ENCODE peak calls at places on chromosomes 3 and 15, in six cellular contexts. G, O, C, N, M and S are unnamed samples.

GRCh38 chr3:183731611-183732010 is 34.0 kb downstream of the YEATS2 start:
- DNase-seq in N (no peak), G (no peak), M (no peak), O (no peak), C (no peak), S (no peak)

GRCh38 chr15:91885714-91886265 is 32.3 kb downstream of the SLCO3A1 start:
- DNase-seq in C (peak), O (peak), M (no peak), G (no peak), N (no peak), S (no peak)

GRCh38 chr3:31253782-31254181 is 278.9 kb upstream of the STT3B start:
- DNase-seq in C (no peak), M (peak), G (no peak), N (no peak), O (no peak), S (no peak)

GRCh38 chr15:48962662-48963523 is 826 bp downstream of the SHC4 start:
- DNase-seq in N (peak), G (peak), C (no peak), M (peak), O (peak), S (no peak)

GRCh38 chr3:112770907-112771306 is 75.8 kb downstream of the CD200R1L start:
- DNase-seq in O (no peak), N (no peak), C (no peak), M (no peak), G (no peak), S (no peak)

GRCh38 chr3:177640319-177640997 is 443.2 kb upstream of the TBL1XR1 start:
- DNase-seq in C (peak), N (no peak), O (no peak), G (no peak), M (peak), S (no peak)

GRCh38 chr3:87225659-87226058 is 1.4 kb upstream of the CHMP2B start:
- DNase-seq in G (no peak), C (no peak), N (peak), O (no peak), M (no peak), S (no peak)

GRCh38 chr3:121477589-121477988 is 68.2 kb downstream of the POLQ start:
- DNase-seq in G (no peak), M (peak), N (no peak), C (no peak), O (no peak), S (no peak)

GRCh38 chr3:5349343-5349742 is 161.8 kb downstream of the EDEM1 start:
- DNase-seq in N (no peak), C (no peak), G (no peak), M (no peak), O (no peak), S (no peak)

GRCh38 chr15:68567345-68567744 is 11.4 kb upstream of the CORO2B start:
- DNase-seq in N (no peak), M (no peak), O (no peak), C (no peak), G (no peak), S (no peak)

GRCh38 chr15:67456677-67457529 is 64.0 kb upstream of the C15orf61 start:
- DNase-seq in N (peak), C (peak), G (peak), O (peak), M (peak), S (peak)

GRCh38 chr15:81038975-81039607 is 38.4 kb downstream of the TLNRD1 start:
- DNase-seq in M (peak), N (no peak), G (no peak), C (no peak), O (no peak), S (no peak)

GRCh38 chr15:40743921-40744809 is 10.9 kb downstream of the RMDN3 start:
- DNase-seq in M (peak), N (peak), C (no peak), G (no peak), O (peak), S (peak)

GRCh38 chr15:98647026-98647773 is 1.1 kb upstream of the IGF1R start:
- DNase-seq in C (peak), G (peak), N (peak), M (peak), O (peak), S (no peak)

GRCh38 chr15:49628379-49628778 is 7.5 kb downstream of the DTWD1 start:
- DNase-seq in N (no peak), M (no peak), G (no peak), O (no peak), C (no peak), S (no peak)

GRCh38 chr3:105672996-105673395 is 195.8 kb downstream of the CBLB start:
- DNase-seq in G (no peak), N (no peak), O (no peak), M (no peak), C (no peak), S (no peak)

GRCh38 chr3:130814691-130815472 is 68.3 kb upstream of the PIK3R4 start:
- DNase-seq in O (no peak), C (no peak), M (no peak), G (no peak), N (no peak), S (no peak)

GRCh38 chr3:124429129-124429815 is 301.0 kb upstream of the UMPS start:
- DNase-seq in M (peak), G (no peak), O (no peak), C (no peak), N (no peak), S (no peak)

GRCh38 chr15:96047255-96047931 is 283.1 kb upstream of the NR2F2 start:
- DNase-seq in M (peak), O (no peak), C (no peak), G (no peak), N (no peak), S (no peak)
- H3K4me3 ChIP-seq in M (peak), O (no peak), C (no peak), G (no peak), N (no peak), S (no peak)

GRCh38 chr15:63380151-63380827 is 1.4 kb downstream of the CA12 start:
- DNase-seq in N (no peak), O (no peak), M (no peak), G (no peak), C (no peak), S (no peak)
- H3K4me3 ChIP-seq in N (no peak), O (no peak), M (peak), G (no peak), C (no peak), S (no peak)

GRCh38 chr15:89433686-89434085 is 62.7 kb downstream of the RHCG start:
- DNase-seq in C (no peak), O (peak), N (no peak), M (no peak), G (no peak), S (no peak)

GRCh38 chr15:89429023-89429422 is 67.4 kb downstream of the RHCG start:
- DNase-seq in N (no peak), G (peak), O (no peak), M (peak), C (no peak), S (no peak)

GRCh38 chr15:89428246-89428645 is 68.1 kb downstream of the RHCG start:
- DNase-seq in M (no peak), N (no peak), O (no peak), G (no peak), C (no peak), S (no peak)

GRCh38 chr15:89429986-89430385 is 66.4 kb downstream of the RHCG start:
- DNase-seq in C (no peak), O (peak), N (no peak), M (no peak), G (no peak), S (no peak)

DNA sequence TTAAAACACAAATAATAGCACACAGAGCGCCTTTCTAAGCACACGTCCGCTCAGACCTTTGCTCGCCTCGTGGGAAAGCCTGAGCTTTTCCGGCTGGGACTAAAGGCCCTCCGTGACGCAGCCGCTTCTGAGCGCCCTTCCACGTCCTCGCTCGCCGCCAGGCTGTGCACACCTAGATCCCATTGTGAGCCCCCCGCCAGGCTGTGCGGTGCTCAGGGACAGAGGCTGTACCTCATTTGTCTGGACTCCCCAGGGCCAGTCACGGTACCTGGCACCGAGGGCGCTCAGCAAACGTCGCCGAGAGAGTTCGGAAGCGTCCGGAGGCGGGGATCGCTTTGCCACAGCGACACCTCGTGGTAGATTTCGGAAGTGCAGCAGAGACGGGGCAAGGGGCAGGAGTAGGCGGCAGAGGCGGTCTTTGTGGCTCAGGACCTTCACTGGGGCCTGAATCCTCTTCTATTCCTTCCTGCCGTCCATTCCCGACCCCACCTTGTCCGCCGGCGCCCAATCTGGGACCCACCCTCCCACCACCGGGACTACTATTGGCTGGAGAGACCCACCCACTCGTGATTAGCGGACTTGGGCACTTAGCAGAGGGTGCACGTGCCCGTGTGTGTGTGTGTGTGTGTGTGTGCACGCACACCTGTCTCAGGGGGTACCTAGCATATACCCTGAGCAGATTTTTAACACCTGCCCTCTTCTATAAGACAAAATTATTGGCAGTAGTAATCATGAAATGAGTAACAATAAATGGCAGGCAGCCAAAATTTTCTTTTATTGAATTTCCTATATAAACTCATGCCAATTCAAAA is 65.6 kb downstream of the RHCG start:
- DNase-seq in G (peak), N (peak), C (peak), M (peak), O (peak), S (peak)
- H3K4me3 ChIP-seq in G (peak), N (peak), C (peak), M (peak), O (peak), S (no peak)

GRCh38 chr3:99630815-99631214 is 7.6 kb upstream of the COL8A1 start:
- DNase-seq in C (no peak), O (no peak), G (no peak), M (no peak), N (no peak), S (no peak)
- H3K4me3 ChIP-seq in C (no peak), O (no peak), G (no peak), M (no peak), N (no peak), S (no peak)

DNA sequence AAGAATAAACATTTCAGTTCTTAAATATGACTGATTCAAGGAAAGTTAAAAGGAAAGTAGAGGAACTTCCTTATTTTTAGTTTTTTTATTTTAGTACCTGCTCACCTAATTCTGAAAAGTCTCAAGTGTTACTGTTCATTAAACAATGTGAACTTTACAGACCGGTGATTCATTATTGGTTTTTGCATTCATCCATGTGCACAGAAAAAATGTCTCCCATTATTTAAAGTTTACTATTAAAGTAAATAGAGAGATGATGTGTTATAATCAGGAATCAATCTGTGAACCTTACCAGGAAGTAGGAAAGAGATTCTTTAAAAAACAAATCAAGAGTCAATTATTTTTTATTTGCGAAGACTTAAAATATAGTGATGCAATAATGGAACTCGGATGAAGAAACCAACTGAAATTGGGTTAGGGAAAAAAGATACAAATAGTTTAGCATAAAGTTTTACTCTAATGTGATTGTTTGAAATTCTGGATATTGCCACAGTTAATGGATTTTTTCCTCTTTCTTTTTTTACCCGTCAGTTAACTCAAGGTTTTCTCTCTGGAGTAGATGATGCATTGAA is 119.4 kb upstream of the SAMMSON start:
- DNase-seq in N (no peak), O (no peak), G (no peak), M (no peak), C (no peak), S (no peak)
- H3K4me3 ChIP-seq in N (no peak), O (no peak), G (no peak), M (no peak), C (no peak), S (no peak)

GRCh38 chr3:32841341-32841740 is 23.5 kb downstream of the TRIM71 start:
- DNase-seq in N (no peak), G (no peak), M (no peak), C (no peak), O (no peak), S (no peak)
- H3K4me3 ChIP-seq in N (no peak), G (no peak), M (no peak), C (no peak), O (no peak), S (no peak)

GRCh38 chr3:127593187-127593586 is 2.7 kb upstream of the TPRA1 start:
- DNase-seq in O (no peak), N (no peak), C (no peak), M (no peak), G (no peak), S (no peak)

GRCh38 chr3:127595303-127595702 is 2.9 kb upstream of the MCM2 start:
- DNase-seq in N (no peak), M (no peak), O (no peak), C (no peak), G (no peak), S (no peak)

GRCh38 chr3:127600749-127601456 is 2.7 kb downstream of the MCM2 start:
- DNase-seq in G (no peak), C (no peak), M (no peak), N (no peak), O (no peak), S (no peak)

GRCh38 chr3:127598841-127599570 is 795 bp downstream of the MCM2 start:
- DNase-seq in O (peak), C (peak), M (no peak), G (no peak), N (no peak), S (no peak)

GRCh38 chr3:127597020-127597771 is 1.0 kb upstream of the MCM2 start:
- DNase-seq in N (no peak), M (no peak), C (peak), O (no peak), G (no peak), S (peak)
- H3K4me3 ChIP-seq in N (no peak), M (no peak), C (peak), O (peak), G (peak), S (peak)